ENCODE peak calls at places on chromosomes 7 and 10, in eight cellular contexts. L is WERI-Rb-1, S is right lobe of liver, E is left ventricle myocardium inferior, O is upper lobe of right lung, W is cardiac muscle cell, F is kidney, U is psoas muscle. N is an unnamed sample.
A peak's percentile ranks its signal among the peaks of the same experiment; 100 is the strongest.

GRCh38 chr10:12396567-12396966 is 47.2 kb downstream of the CAMK1D start:
- DNase-seq in L (peak; percentile 83), S (no peak), E (no peak), O (no peak), W (no peak), F (peak; percentile 10), U (no peak), N (no peak)

GRCh38 chr7:127658979-127659378 is 7.0 kb downstream of the SND1 start:
- DNase-seq in L (no peak), S (no peak), E (no peak), O (no peak), W (no peak), F (no peak), U (no peak), N (no peak)

GRCh38 chr10:63843107-63843506 is 321.9 kb downstream of the REEP3 start:
- DNase-seq in L (no peak), S (no peak), E (no peak), O (no peak), W (no peak), F (no peak), U (no peak), N (no peak)

GRCh38 chr10:133170092-133170491 is 10.1 kb downstream of the KNDC1 start:
- DNase-seq in L (no peak), S (no peak), E (no peak), O (no peak), W (no peak), F (peak; percentile 48), U (no peak), N (no peak)

GRCh38 chr10:73876971-73877370 is 2.6 kb upstream of the CAMK2G start:
- DNase-seq in L (no peak), S (no peak), E (no peak), O (no peak), W (peak; percentile 14), F (no peak), U (no peak), N (no peak)

GRCh38 chr7:96430350-96430749 is 108.5 kb upstream of the SLC25A13 start:
- DNase-seq in L (no peak), S (no peak), E (no peak), O (no peak), W (no peak), F (no peak), U (no peak), N (no peak)

GRCh38 chr7:135742371-135742770 is 6.2 kb downstream of the FAM180A start:
- DNase-seq in L (no peak), S (no peak), E (no peak), O (no peak), W (no peak), F (no peak), U (no peak), N (no peak)

GRCh38 chr7:95526128-95526738 is 40.5 kb downstream of the ASB4 start:
- DNase-seq in L (no peak), S (no peak), E (no peak), O (no peak), W (no peak), F (no peak), U (no peak), N (no peak)

GRCh38 chr7:47303695-47304453 is 278.0 kb downstream of the TNS3 start:
- DNase-seq in L (no peak), S (no peak), E (no peak), O (no peak), W (no peak), F (no peak), U (no peak), N (no peak)

GRCh38 chr10:78914502-78915330 is 154.1 kb upstream of the ZMIZ1 start:
- DNase-seq in L (no peak), S (peak; percentile 60), E (peak; percentile 43), O (peak; percentile 46), W (no peak), F (no peak), U (no peak), N (peak; percentile 44)
- TF ChIP-seq CTCF in L (no peak), S (no peak), E (no peak), O (no peak), W (no peak), F (no peak), U (no peak), N (no peak)

GRCh38 chr7:27133409-27134157 is 3.0 kb upstream of the HOXA4 start:
- DNase-seq in L (no peak), S (no peak), E (no peak), O (no peak), W (no peak), F (no peak), U (no peak), N (no peak)
- H3K4me3 ChIP-seq in L (no peak overlapping the region), S (no peak overlapping the region), E (no peak overlapping the region), O (no peak overlapping the region), W (no peak overlapping the region), F (peak overlapping the region; percentile 32), U (peak overlapping the region; percentile 28), N (no peak overlapping the region)

GRCh38 chr7:108363659-108364058 is 92.6 kb downstream of the NRCAM start:
- DNase-seq in L (no peak), S (no peak), E (no peak), O (no peak), W (no peak), F (no peak), U (no peak), N (no peak)

GRCh38 chr7:108358553-108358952 is 97.7 kb downstream of the NRCAM start:
- DNase-seq in L (no peak), S (no peak), E (no peak), O (no peak), W (peak; percentile 81), F (no peak), U (no peak), N (peak; percentile 89)

GRCh38 chr7:108360058-108360800 is 96.0 kb downstream of the NRCAM start:
- DNase-seq in L (no peak), S (no peak), E (no peak), O (no peak), W (no peak), F (no peak), U (no peak), N (no peak)
- H3K27ac ChIP-seq in L (no peak overlapping the region), S (no peak overlapping the region), E (no peak overlapping the region), O (no peak overlapping the region), W (no peak overlapping the region), F (no peak overlapping the region), U (no peak overlapping the region), N (no peak overlapping the region)

GRCh38 chr10:118564114-118564513 is 31.3 kb downstream of the PRLHR start:
- DNase-seq in L (no peak), S (no peak), E (no peak), O (no peak), W (no peak), F (no peak), U (no peak), N (no peak)
- TF ChIP-seq CTCF in L (no peak), S (no peak), E (no peak), O (no peak), W (no peak), F (no peak), U (no peak), N (no peak)